ENCODE peak calls at places on chromosomes 16 and 17, in six cellular contexts. J, Y, F, X, D and U are unnamed samples.
A peak's percentile ranks its signal among the peaks of the same experiment; 100 is the strongest.

GRCh38 chr16:79843631-79844043 is 243.1 kb upstream of the MAF start:
- DNase-seq in Y (no peak), D (no peak), J (no peak), X (no peak), F (no peak), U (no peak)

GRCh38 chr17:73335591-73336503 is 24.0 kb upstream of the CDC42EP4 start:
- DNase-seq in Y (no peak), D (no peak), X (no peak), J (no peak), F (no peak), U (no peak)

GRCh38 chr16:15672514-15673167 is 22.6 kb downstream of the NDE1 start:
- DNase-seq in X (peak; percentile 95), Y (peak; percentile 87), J (peak; percentile 91), F (no peak), D (peak; percentile 94), U (peak; percentile 73)

GRCh38 chr16:1150511-1150982 is 2.4 kb upstream of the CACNA1H start:
- DNase-seq in D (no peak), X (no peak), J (no peak), F (peak; percentile 53), Y (no peak), U (no peak)

GRCh38 chr16:2962334-2963073 is 1.6 kb upstream of the KREMEN2 start:
- DNase-seq in D (peak; percentile 56), J (no peak), F (no peak), Y (no peak), X (no peak), U (no peak)

GRCh38 chr17:55089955-55090573 is 121.5 kb downstream of the STXBP4 start:
- DNase-seq in F (no peak), J (no peak), D (no peak), Y (no peak), X (peak; percentile 4), U (peak; percentile 12)

GRCh38 chr17:76427457-76428231 is 25.3 kb downstream of the UBE2O start:
- DNase-seq in J (no peak), Y (no peak), X (no peak), D (no peak), F (no peak), U (no peak)

GRCh38 chr17:36059455-36059854 is 4.6 kb upstream of the CCL18 start:
- DNase-seq in J (no peak), D (no peak), Y (no peak), X (no peak), F (no peak), U (no peak)

GRCh38 chr17:77353684-77354419 is 213.1 kb downstream of the SEC14L1 start:
- DNase-seq in J (no peak), F (peak; percentile 3), Y (peak; percentile 23), X (no peak), D (no peak), U (peak; percentile 42)

GRCh38 chr17:37766951-37767350 is 22.1 kb upstream of the HNF1B start:
- DNase-seq in Y (no peak), J (no peak), X (no peak), F (no peak), D (no peak), U (no peak)

GRCh38 chr17:80354381-80354780 is 60.6 kb upstream of the ENDOV start:
- DNase-seq in F (no peak), J (no peak), D (no peak), Y (no peak), X (no peak), U (no peak)

GRCh38 chr17:26774291-26775218 is 519.4 kb upstream of the WSB1 start:
- DNase-seq in F (no peak), Y (no peak), J (no peak), X (no peak), D (peak; percentile 33), U (no peak)